ENCODE peak calls at places on chromosomes 11 and 22, in six cellular contexts. F, A, E, Q, I and W are unnamed samples.

GRCh38 chr11:126061707-126062678 is 673 bp downstream of the CDON start:
- DNase-seq in F (peak; percentile 36), A (peak; percentile 5), E (peak; percentile 27), Q (peak; percentile 66), I (no peak), W (peak; percentile 35)

GRCh38 chr11:23078289-23078971 is 218.2 kb upstream of the CCDC179 start:
- DNase-seq in F (peak; percentile 28), A (peak; percentile 80), E (peak; percentile 68), Q (no peak), I (no peak), W (no peak)

GRCh38 chr11:130066338-130066737 is 3.4 kb upstream of the APLP2 start:
- DNase-seq in F (no peak), A (no peak), E (no peak), Q (no peak), I (no peak), W (peak; percentile 60)

GRCh38 chr11:62806611-62807121 is 1.4 kb upstream of the NXF1 start:
- DNase-seq in F (no peak), A (peak; percentile 48), E (peak; percentile 25), Q (no peak), I (no peak), W (no peak)

GRCh38 chr11:44333271-44334218 is 23.6 kb upstream of the ALX4 start:
- DNase-seq in F (no peak), A (peak; percentile 25), E (peak; percentile 10), Q (peak; percentile 37), I (peak; percentile 83), W (no peak)

GRCh38 chr22:21446827-21447690 is 20.1 kb upstream of the TMEM191C start:
- DNase-seq in F (no peak), A (no peak), E (no peak), Q (no peak), I (no peak), W (no peak)

GRCh38 chr11:77188323-77188911 is 60.4 kb downstream of the MYO7A start:
- DNase-seq in F (peak; percentile 75), A (peak; percentile 75), E (peak; percentile 59), Q (peak; percentile 73), I (peak; percentile 82), W (peak; percentile 91)

GRCh38 chr22:42972592-42973535 is 42.1 kb downstream of the PACSIN2 start:
- DNase-seq in F (no peak), A (no peak), E (no peak), Q (no peak), I (no peak), W (peak; percentile 46)

GRCh38 chr11:47946682-47947575 is 33.4 kb upstream of the PTPRJ start:
- DNase-seq in F (peak; percentile 88), A (peak; percentile 95), E (peak; percentile 98), Q (no peak), I (peak; percentile 88), W (peak; percentile 82)

GRCh38 chr22:50403701-50404101 is 60.6 kb downstream of the PPP6R2 start:
- DNase-seq in F (peak; percentile 87), A (no peak), E (no peak), Q (no peak), I (no peak), W (peak; percentile 40)

GRCh38 chr22:26658671-26659478 is 1.5 kb downstream of the MIAT start:
- DNase-seq in F (peak; percentile 52), A (peak; percentile 97), E (peak; percentile 97), Q (no peak), I (peak; percentile 82), W (peak; percentile 54)

GRCh38 chr11:46918087-46918751 is at the start of gene LRP4:
- DNase-seq in F (no peak), A (no peak), E (peak; percentile 24), Q (no peak), I (peak; percentile 72), W (peak; percentile 62)

GRCh38 chr11:118939948-118940598 is 14.3 kb upstream of the BCL9L start:
- DNase-seq in F (no peak), A (no peak), E (peak; percentile 23), Q (no peak), I (peak; percentile 46), W (no peak)

GRCh38 chr11:111978028-111978771 is 41.1 kb downstream of the DIXDC1 start:
- DNase-seq in F (peak; percentile 79), A (peak; percentile 64), E (peak; percentile 77), Q (no peak), I (peak; percentile 61), W (peak; percentile 36)

GRCh38 chr22:50660306-50660705 is 12.3 kb upstream of the SHANK3 start:
- DNase-seq in F (no peak), A (no peak), E (no peak), Q (no peak), I (no peak), W (no peak)

GRCh38 chr11:86047275-86047991 is 21.5 kb downstream of the PICALM start:
- DNase-seq in F (no peak), A (peak; percentile 54), E (peak; percentile 63), Q (no peak), I (no peak), W (no peak)

GRCh38 chr22:19654338-19654922 is 59.9 kb upstream of the SEPTIN5 start:
- DNase-seq in F (no peak), A (no peak), E (no peak), Q (no peak), I (no peak), W (no peak)

GRCh38 chr11:44110231-44110679 is 14.8 kb downstream of the EXT2 start:
- DNase-seq in F (peak; percentile 74), A (peak; percentile 40), E (peak; percentile 30), Q (peak; percentile 47), I (peak; percentile 70), W (peak; percentile 69)

GRCh38 chr11:842370-843002 is at the start of the genes POLR2L and TSPAN4:
- DNase-seq in F (peak; percentile 85), A (peak; percentile 84), E (peak; percentile 88), Q (peak; percentile 78), I (peak; percentile 93), W (peak; percentile 91)

GRCh38 chr11:45267660-45268340 is 18.3 kb downstream of the SYT13 start:
- DNase-seq in F (no peak), A (no peak), E (no peak), Q (peak; percentile 13), I (no peak), W (no peak)

GRCh38 chr22:25085930-25086901 is 113.4 kb upstream of the CRYBB3 start:
- DNase-seq in F (peak; percentile 99), A (no peak), E (peak; percentile 26), Q (peak; percentile 91), I (no peak), W (no peak)

GRCh38 chr11:110463153-110463552 is 33.4 kb downstream of the FDX1 start:
- DNase-seq in F (peak; percentile 39), A (peak; percentile 66), E (peak; percentile 56), Q (no peak), I (peak; percentile 12), W (peak; percentile 46)

GRCh38 chr11:57163160-57163868 is 18.4 kb upstream of the LRRC55 start:
- DNase-seq in F (no peak), A (no peak), E (no peak), Q (no peak), I (no peak), W (no peak)

GRCh38 chr11:3665336-3666022 is 5.7 kb downstream of the CHRNA10 start:
- DNase-seq in F (no peak), A (no peak), E (no peak), Q (no peak), I (no peak), W (no peak)

GRCh38 chr22:17576475-17576874 is 13.2 kb downstream of the SLC25A18 start:
- DNase-seq in F (no peak), A (peak; percentile 65), E (peak; percentile 99), Q (no peak), I (peak; percentile 31), W (no peak)

GRCh38 chr11:71971676-71972075 is 27.0 kb upstream of the IL18BP start:
- DNase-seq in F (no peak), A (no peak), E (no peak), Q (no peak), I (no peak), W (no peak)

GRCh38 chr11:87353904-87354303 is 316.2 kb downstream of the TMEM135 start:
- DNase-seq in F (peak; percentile 34), A (no peak), E (no peak), Q (no peak), I (no peak), W (no peak)

GRCh38 chr11:72752088-72752914 is at the start of gene ARAP1:
- DNase-seq in F (peak; percentile 64), A (peak; percentile 59), E (peak; percentile 81), Q (peak; percentile 68), I (peak; percentile 96), W (peak; percentile 82)

DNA sequence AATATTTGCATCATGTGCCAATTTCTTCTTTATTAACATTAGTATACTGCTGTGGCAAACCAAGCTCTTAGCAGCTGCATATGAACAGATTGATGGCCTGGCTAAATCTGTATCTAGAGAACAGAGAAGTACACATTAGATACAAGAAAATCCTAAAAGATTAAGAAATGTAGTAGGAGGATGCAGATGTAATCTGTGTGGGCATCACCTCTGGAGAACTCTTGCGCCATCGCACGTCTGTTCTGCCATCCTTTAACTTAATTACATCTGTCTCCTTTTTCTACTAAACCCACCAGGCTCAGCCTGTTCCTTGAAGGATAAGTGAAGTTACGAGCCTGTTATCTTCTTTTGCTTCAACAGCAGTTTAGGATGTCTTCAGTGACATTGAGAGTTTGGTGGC is 196.4 kb upstream of the PITPNB start:
- DNase-seq in F (no peak), A (no peak), E (no peak), Q (no peak), I (no peak), W (no peak)
- TF ChIP-seq CTCF in F (no peak), A (no peak), E (no peak), Q (no peak), I (no peak), W (no peak)

GRCh38 chr11:20035701-20036601 is 124.3 kb downstream of the DBX1 start:
- DNase-seq in F (no peak), A (peak; percentile 99), E (peak; percentile 96), Q (peak; percentile 91), I (peak; percentile 40), W (no peak)
- H3K9ac ChIP-seq in F (no peak overlapping the region), A (no peak overlapping the region), E (no peak overlapping the region), Q (no peak overlapping the region), I (no peak overlapping the region), W (no peak overlapping the region)

DNA sequence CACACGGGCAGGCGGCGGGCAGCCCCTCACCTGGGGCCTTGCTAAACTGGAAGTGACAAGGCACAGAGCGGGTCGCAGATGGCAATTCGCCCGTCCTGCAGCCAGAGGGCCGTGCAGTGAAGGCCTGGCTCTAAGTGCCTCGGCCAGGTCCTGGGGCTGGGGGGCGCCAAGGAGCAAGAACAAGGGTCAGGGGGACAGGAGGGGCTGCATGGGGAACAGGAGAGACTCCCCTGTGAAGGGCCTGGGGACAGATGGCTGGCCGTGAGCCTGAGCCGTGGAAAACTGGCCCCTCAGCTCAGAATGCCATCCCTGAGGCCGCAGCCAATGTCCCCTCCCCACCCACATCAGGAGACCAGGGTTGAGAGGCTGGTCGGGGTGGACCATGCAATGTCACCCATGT is 60.0 kb downstream of the RTL6 start:
- DNase-seq in F (no peak), A (no peak), E (no peak), Q (no peak), I (no peak), W (no peak)
- TF ChIP-seq CTCF in F (no peak), A (no peak), E (no peak), Q (peak; percentile 43), I (peak; percentile 17), W (no peak)

GRCh38 chr11:88507771-88508557 is 170.4 kb upstream of the CTSC start:
- DNase-seq in F (peak; percentile 16), A (no peak), E (no peak), Q (no peak), I (no peak), W (no peak)

GRCh38 chr11:88508808-88509581 is 171.5 kb upstream of the CTSC start:
- DNase-seq in F (peak; percentile 57), A (no peak), E (peak; percentile 49), Q (no peak), I (no peak), W (peak; percentile 18)

DNA sequence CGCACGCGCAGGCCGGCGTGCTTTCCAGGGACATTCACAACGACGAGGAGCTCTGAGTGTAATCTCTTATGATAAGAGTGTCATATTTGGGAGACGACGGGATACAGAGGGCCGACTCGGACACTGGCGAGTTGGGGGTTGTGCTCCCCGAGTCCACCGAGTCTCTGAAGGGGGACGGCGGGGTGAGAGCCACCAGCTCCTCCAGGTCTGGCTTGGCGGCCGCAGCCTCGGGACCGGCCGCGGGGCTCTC is 170.9 kb upstream of the CTSC start:
- DNase-seq in F (no peak), A (no peak), E (no peak), Q (no peak), I (no peak), W (no peak)
- H3K9ac ChIP-seq in F (peak overlapping the region; percentile 2), A (no peak overlapping the region), E (no peak overlapping the region), Q (no peak overlapping the region), I (no peak overlapping the region), W (no peak overlapping the region)